ENCODE peak calls at places on chromosomes 16 and 17, in four cellular contexts. L, B, Q and C are unnamed samples.

GRCh38 chr17:81517339-81518112 is 4.9 kb upstream of the ACTG1 start:
- DNase-seq in Q (no peak), B (no peak), L (no peak), C (no peak)

GRCh38 chr16:10961231-10961630 is 16.9 kb downstream of the CLEC16A start:
- DNase-seq in Q (no peak), L (no peak), B (no peak), C (no peak)

GRCh38 chr17:71792966-71793365 is 327.9 kb upstream of the SOX9 start:
- DNase-seq in L (no peak), B (no peak), Q (no peak), C (no peak)

GRCh38 chr16:2715519-2715918 is 4.5 kb downstream of the PRSS27 start:
- DNase-seq in B (no peak), Q (peak), L (peak), C (peak)

GRCh38 chr17:5422505-5422904 is 2.5 kb downstream of the RPAIN start:
- DNase-seq in B (no peak), Q (no peak), L (no peak), C (no peak)

GRCh38 chr17:72151565-72152391 is 31.0 kb downstream of the SOX9 start:
- DNase-seq in L (no peak), Q (no peak), B (no peak), C (no peak)

GRCh38 chr16:85002643-85003042 is 8.7 kb downstream of the ZDHHC7 start:
- DNase-seq in B (no peak), L (no peak), Q (no peak), C (no peak)

GRCh38 chr16:2008009-2008526 is 1.6 kb downstream of the ZNF598 start:
- DNase-seq in B (no peak), L (no peak), Q (no peak), C (no peak)

GRCh38 chr16:1345087-1345486 is 6.6 kb downstream of the TSR3 start:
- DNase-seq in B (no peak), Q (no peak), L (no peak), C (no peak)

GRCh38 chr17:76983075-76983411 is 114.8 kb downstream of the MGAT5B start:
- DNase-seq in Q (no peak), B (no peak), L (no peak), C (no peak)